ENCODE peak calls at places on chromosomes 2 and 18, in nine cellular contexts. One of them, this sample, is unnamed.

GRCh38 chr2:191304939-191305875 is 60.0 kb downstream of the MYO1B start:
- DNase-seq in activated CD4-positive, CD25-positive, alpha-beta regulatory T cell: no peak
- DNase-seq in caudate nucleus: no peak
- DNase-seq in heart right ventricle: peak
- DNase-seq in naive B cell: no peak
- DNase-seq in epithelial cell of esophagus: peak
- DNase-seq in stimulated activated CD4-positive, alpha-beta T cell treated with anti-CD3 and anti-CD28 coated beads, TNF-alpha, amount 100 ng/mL, for 4 hours: no peak
- DNase-seq in AG10803: peak
- DNase-seq in activated CD4-positive, alpha-beta memory T cell treated with anti-CD3 and anti-CD28 coated beads, Interleukin-2, amount 10 ng/mL, durations not matched to agents 7 days and 5 days: no peak
- DNase-seq in this sample: peak

GRCh38 chr2:9081750-9082149 is 78.3 kb upstream of the MBOAT2 start:
- DNase-seq in activated CD4-positive, CD25-positive, alpha-beta regulatory T cell: no peak
- DNase-seq in caudate nucleus: no peak
- DNase-seq in heart right ventricle: no peak
- DNase-seq in naive B cell: no peak
- DNase-seq in epithelial cell of esophagus: no peak
- DNase-seq in stimulated activated CD4-positive, alpha-beta T cell treated with anti-CD3 and anti-CD28 coated beads, TNF-alpha, amount 100 ng/mL, for 4 hours: no peak
- DNase-seq in AG10803: no peak
- DNase-seq in activated CD4-positive, alpha-beta memory T cell treated with anti-CD3 and anti-CD28 coated beads, Interleukin-2, amount 10 ng/mL, durations not matched to agents 7 days and 5 days: no peak
- DNase-seq in this sample: no peak

GRCh38 chr2:64700133-64700809 is 46.6 kb upstream of the SERTAD2 start:
- DNase-seq in activated CD4-positive, CD25-positive, alpha-beta regulatory T cell: no peak
- DNase-seq in caudate nucleus: no peak
- DNase-seq in heart right ventricle: no peak
- DNase-seq in naive B cell: no peak
- DNase-seq in epithelial cell of esophagus: peak
- DNase-seq in stimulated activated CD4-positive, alpha-beta T cell treated with anti-CD3 and anti-CD28 coated beads, TNF-alpha, amount 100 ng/mL, for 4 hours: no peak
- DNase-seq in AG10803: peak
- DNase-seq in activated CD4-positive, alpha-beta memory T cell treated with anti-CD3 and anti-CD28 coated beads, Interleukin-2, amount 10 ng/mL, durations not matched to agents 7 days and 5 days: no peak
- DNase-seq in this sample: peak

GRCh38 chr2:45647346-45647745 is 4.1 kb upstream of the PRKCE start:
- DNase-seq in activated CD4-positive, CD25-positive, alpha-beta regulatory T cell: no peak
- DNase-seq in caudate nucleus: no peak
- DNase-seq in heart right ventricle: no peak
- DNase-seq in naive B cell: no peak
- DNase-seq in epithelial cell of esophagus: no peak
- DNase-seq in stimulated activated CD4-positive, alpha-beta T cell treated with anti-CD3 and anti-CD28 coated beads, TNF-alpha, amount 100 ng/mL, for 4 hours: no peak
- DNase-seq in AG10803: no peak
- DNase-seq in activated CD4-positive, alpha-beta memory T cell treated with anti-CD3 and anti-CD28 coated beads, Interleukin-2, amount 10 ng/mL, durations not matched to agents 7 days and 5 days: no peak
- DNase-seq in this sample: no peak

GRCh38 chr18:32530947-32531651 is 60.4 kb upstream of the GAREM1 start:
- DNase-seq in activated CD4-positive, CD25-positive, alpha-beta regulatory T cell: no peak
- DNase-seq in caudate nucleus: no peak
- DNase-seq in heart right ventricle: no peak
- DNase-seq in naive B cell: no peak
- DNase-seq in epithelial cell of esophagus: peak
- DNase-seq in stimulated activated CD4-positive, alpha-beta T cell treated with anti-CD3 and anti-CD28 coated beads, TNF-alpha, amount 100 ng/mL, for 4 hours: no peak
- DNase-seq in AG10803: peak
- DNase-seq in activated CD4-positive, alpha-beta memory T cell treated with anti-CD3 and anti-CD28 coated beads, Interleukin-2, amount 10 ng/mL, durations not matched to agents 7 days and 5 days: no peak
- DNase-seq in this sample: peak

GRCh38 chr2:134252092-134252775 is 1.6 kb upstream of the MGAT5 start:
- DNase-seq in activated CD4-positive, CD25-positive, alpha-beta regulatory T cell: no peak
- DNase-seq in caudate nucleus: no peak
- DNase-seq in heart right ventricle: no peak
- DNase-seq in naive B cell: peak
- DNase-seq in epithelial cell of esophagus: no peak
- DNase-seq in stimulated activated CD4-positive, alpha-beta T cell treated with anti-CD3 and anti-CD28 coated beads, TNF-alpha, amount 100 ng/mL, for 4 hours: no peak
- DNase-seq in AG10803: peak
- DNase-seq in activated CD4-positive, alpha-beta memory T cell treated with anti-CD3 and anti-CD28 coated beads, Interleukin-2, amount 10 ng/mL, durations not matched to agents 7 days and 5 days: no peak
- DNase-seq in this sample: peak

GRCh38 chr2:234996467-234997270 is 44.9 kb downstream of the SH3BP4 start:
- DNase-seq in activated CD4-positive, CD25-positive, alpha-beta regulatory T cell: no peak
- DNase-seq in caudate nucleus: no peak
- DNase-seq in heart right ventricle: no peak
- DNase-seq in naive B cell: no peak
- DNase-seq in epithelial cell of esophagus: no peak
- DNase-seq in stimulated activated CD4-positive, alpha-beta T cell treated with anti-CD3 and anti-CD28 coated beads, TNF-alpha, amount 100 ng/mL, for 4 hours: no peak
- DNase-seq in AG10803: peak
- DNase-seq in activated CD4-positive, alpha-beta memory T cell treated with anti-CD3 and anti-CD28 coated beads, Interleukin-2, amount 10 ng/mL, durations not matched to agents 7 days and 5 days: no peak
- DNase-seq in this sample: no peak

GRCh38 chr2:190860985-190861721 is 19.5 kb upstream of the GLS start:
- DNase-seq in activated CD4-positive, CD25-positive, alpha-beta regulatory T cell: no peak
- DNase-seq in caudate nucleus: no peak
- DNase-seq in heart right ventricle: no peak
- DNase-seq in naive B cell: no peak
- DNase-seq in epithelial cell of esophagus: no peak
- DNase-seq in stimulated activated CD4-positive, alpha-beta T cell treated with anti-CD3 and anti-CD28 coated beads, TNF-alpha, amount 100 ng/mL, for 4 hours: no peak
- DNase-seq in AG10803: peak
- DNase-seq in activated CD4-positive, alpha-beta memory T cell treated with anti-CD3 and anti-CD28 coated beads, Interleukin-2, amount 10 ng/mL, durations not matched to agents 7 days and 5 days: no peak
- DNase-seq in this sample: no peak

GRCh38 chr2:97663626-97663961 is 250 bp downstream of the ACTR1B start:
- DNase-seq in activated CD4-positive, CD25-positive, alpha-beta regulatory T cell: no peak
- DNase-seq in caudate nucleus: no peak
- DNase-seq in heart right ventricle: no peak
- DNase-seq in naive B cell: no peak
- DNase-seq in epithelial cell of esophagus: no peak
- DNase-seq in stimulated activated CD4-positive, alpha-beta T cell treated with anti-CD3 and anti-CD28 coated beads, TNF-alpha, amount 100 ng/mL, for 4 hours: no peak
- DNase-seq in AG10803: no peak
- DNase-seq in activated CD4-positive, alpha-beta memory T cell treated with anti-CD3 and anti-CD28 coated beads, Interleukin-2, amount 10 ng/mL, durations not matched to agents 7 days and 5 days: no peak
- DNase-seq in this sample: no peak

GRCh38 chr2:209476367-209477191 is 52.7 kb downstream of the MAP2 start:
- DNase-seq in activated CD4-positive, CD25-positive, alpha-beta regulatory T cell: no peak
- DNase-seq in caudate nucleus: no peak
- DNase-seq in heart right ventricle: no peak
- DNase-seq in naive B cell: no peak
- DNase-seq in epithelial cell of esophagus: peak
- DNase-seq in stimulated activated CD4-positive, alpha-beta T cell treated with anti-CD3 and anti-CD28 coated beads, TNF-alpha, amount 100 ng/mL, for 4 hours: no peak
- DNase-seq in AG10803: peak
- DNase-seq in activated CD4-positive, alpha-beta memory T cell treated with anti-CD3 and anti-CD28 coated beads, Interleukin-2, amount 10 ng/mL, durations not matched to agents 7 days and 5 days: no peak
- DNase-seq in this sample: peak

GRCh38 chr18:3864669-3865298 is 414.8 kb downstream of the TGIF1 start:
- DNase-seq in activated CD4-positive, CD25-positive, alpha-beta regulatory T cell: no peak
- DNase-seq in caudate nucleus: no peak
- DNase-seq in heart right ventricle: no peak
- DNase-seq in naive B cell: no peak
- DNase-seq in epithelial cell of esophagus: no peak
- DNase-seq in stimulated activated CD4-positive, alpha-beta T cell treated with anti-CD3 and anti-CD28 coated beads, TNF-alpha, amount 100 ng/mL, for 4 hours: no peak
- DNase-seq in AG10803: no peak
- DNase-seq in activated CD4-positive, alpha-beta memory T cell treated with anti-CD3 and anti-CD28 coated beads, Interleukin-2, amount 10 ng/mL, durations not matched to agents 7 days and 5 days: no peak
- DNase-seq in this sample: no peak

GRCh38 chr2:9982891-9983290 is 31.4 kb downstream of the GRHL1 start:
- DNase-seq in activated CD4-positive, CD25-positive, alpha-beta regulatory T cell: no peak
- DNase-seq in caudate nucleus: no peak
- DNase-seq in heart right ventricle: no peak
- DNase-seq in naive B cell: no peak
- DNase-seq in epithelial cell of esophagus: no peak
- DNase-seq in stimulated activated CD4-positive, alpha-beta T cell treated with anti-CD3 and anti-CD28 coated beads, TNF-alpha, amount 100 ng/mL, for 4 hours: no peak
- DNase-seq in AG10803: no peak
- DNase-seq in activated CD4-positive, alpha-beta memory T cell treated with anti-CD3 and anti-CD28 coated beads, Interleukin-2, amount 10 ng/mL, durations not matched to agents 7 days and 5 days: no peak
- DNase-seq in this sample: no peak

GRCh38 chr18:72692086-72692485 is 147.9 kb upstream of the CBLN2 start:
- DNase-seq in activated CD4-positive, CD25-positive, alpha-beta regulatory T cell: no peak
- DNase-seq in caudate nucleus: no peak
- DNase-seq in heart right ventricle: no peak
- DNase-seq in naive B cell: no peak
- DNase-seq in epithelial cell of esophagus: peak
- DNase-seq in stimulated activated CD4-positive, alpha-beta T cell treated with anti-CD3 and anti-CD28 coated beads, TNF-alpha, amount 100 ng/mL, for 4 hours: no peak
- DNase-seq in AG10803: no peak
- DNase-seq in activated CD4-positive, alpha-beta memory T cell treated with anti-CD3 and anti-CD28 coated beads, Interleukin-2, amount 10 ng/mL, durations not matched to agents 7 days and 5 days: no peak
- DNase-seq in this sample: no peak

GRCh38 chr2:223055140-223055539 is 3.1 kb downstream of the KCNE4 start:
- DNase-seq in activated CD4-positive, CD25-positive, alpha-beta regulatory T cell: no peak
- DNase-seq in caudate nucleus: no peak
- DNase-seq in heart right ventricle: peak
- DNase-seq in naive B cell: no peak
- DNase-seq in epithelial cell of esophagus: no peak
- DNase-seq in stimulated activated CD4-positive, alpha-beta T cell treated with anti-CD3 and anti-CD28 coated beads, TNF-alpha, amount 100 ng/mL, for 4 hours: no peak
- DNase-seq in AG10803: peak
- DNase-seq in activated CD4-positive, alpha-beta memory T cell treated with anti-CD3 and anti-CD28 coated beads, Interleukin-2, amount 10 ng/mL, durations not matched to agents 7 days and 5 days: no peak
- DNase-seq in this sample: peak

This sample was measured in fibroblast of mammary gland.